ENCODE peak calls at places on chromosomes 5 and 9, in seven cellular contexts. A, I, F, C, R, L and U are unnamed samples.

GRCh38 chr9:115267788-115268187 is 149.8 kb upstream of the TNC start:
- DNase-seq in A (peak), I (no peak), F (no peak), C (no peak), R (peak), L (no peak), U (no peak)

GRCh38 chr9:134983094-134983493 is 65.4 kb upstream of the FCN1 start:
- DNase-seq in A (no peak), I (no peak), F (no peak), C (no peak), R (no peak), L (no peak), U (no peak)

GRCh38 chr5:116733995-116734716 is 159.5 kb upstream of the SEMA6A start:
- DNase-seq in A (no peak), I (no peak), F (no peak), C (no peak), R (no peak), L (no peak), U (no peak)

GRCh38 chr5:1285883-1286291 is 9.0 kb downstream of the TERT start:
- DNase-seq in A (no peak), I (no peak), F (no peak), C (no peak), R (no peak), L (no peak), U (peak)

GRCh38 chr5:61603211-61603908 is 271.3 kb downstream of the ZSWIM6 start:
- DNase-seq in A (no peak), I (no peak), F (no peak), C (no peak), R (peak), L (no peak), U (no peak)

GRCh38 chr5:75601996-75602395 is 9.3 kb upstream of the ANKDD1B start:
- DNase-seq in A (peak), I (no peak), F (no peak), C (no peak), R (peak), L (no peak), U (no peak)

GRCh38 chr9:2818486-2819121 is 25.3 kb downstream of the PUM3 start:
- DNase-seq in A (no peak), I (no peak), F (no peak), C (no peak), R (no peak), L (no peak), U (no peak)

GRCh38 chr5:75756991-75757390 is 39.8 kb upstream of the POC5 start:
- DNase-seq in A (peak), I (no peak), F (no peak), C (no peak), R (peak), L (no peak), U (no peak)

GRCh38 chr5:77777281-77777892 is 1.2 kb upstream of the TBCA start:
- DNase-seq in A (peak), I (no peak), F (no peak), C (no peak), R (no peak), L (no peak), U (no peak)

GRCh38 chr9:126690431-126691051 is 76.8 kb downstream of the LMX1B start:
- DNase-seq in A (peak), I (no peak), F (no peak), C (no peak), R (peak), L (no peak), U (peak)

GRCh38 chr9:109452761-109453160 is 45.3 kb downstream of the PTPN3 start:
- DNase-seq in A (peak), I (no peak), F (no peak), C (no peak), R (peak), L (no peak), U (no peak)

GRCh38 chr9:86983260-86984255 is 36.3 kb upstream of the GAS1 start:
- DNase-seq in A (no peak), I (no peak), F (no peak), C (no peak), R (peak), L (no peak), U (no peak)

GRCh38 chr9:136674786-136675349 is 12.2 kb downstream of the EGFL7 start:
- DNase-seq in A (no peak), I (no peak), F (peak), C (no peak), R (no peak), L (no peak), U (peak)

GRCh38 chr5:94891565-94892362 is 273.3 kb downstream of the SLF1 start:
- DNase-seq in A (no peak), I (no peak), F (no peak), C (no peak), R (no peak), L (no peak), U (no peak)

GRCh38 chr9:124122813-124123462 is 111.4 kb downstream of the LHX2 start:
- DNase-seq in A (peak), I (no peak), F (no peak), C (no peak), R (peak), L (no peak), U (no peak)

GRCh38 chr9:110008663-110009062 is 199.3 kb downstream of the C9orf152 start:
- DNase-seq in A (no peak), I (no peak), F (no peak), C (no peak), R (no peak), L (no peak), U (no peak)

GRCh38 chr9:77011973-77012817 is 7.3 kb upstream of the FOXB2 start:
- DNase-seq in A (peak), I (peak), F (peak), C (no peak), R (peak), L (peak), U (peak)